ENCODE peak calls at places on chromosomes 2 and 18, in nine cellular contexts. B, K, I, L, J, O, A, Q and R are unnamed samples.

GRCh38 chr2:100214265-100214961 is 72.0 kb upstream of the AFF3 start:
- DNase-seq in B (no peak), K (no peak), I (no peak), L (no peak), J (no peak), O (no peak), A (no peak), Q (no peak), R (no peak)

GRCh38 chr2:44777542-44777941 is 164.0 kb upstream of the SIX3 start:
- DNase-seq in B (no peak), K (no peak), I (no peak), L (no peak), J (no peak), O (no peak), A (no peak), Q (no peak), R (no peak)

GRCh38 chr2:118430510-118431187 is 342.4 kb downstream of the INSIG2 start:
- DNase-seq in B (no peak), K (no peak), I (peak), L (no peak), J (no peak), O (no peak), A (no peak), Q (peak), R (no peak)

GRCh38 chr2:41151746-41152145 is 699.9 kb upstream of the SLC8A1 start:
- DNase-seq in B (no peak), K (no peak), I (no peak), L (no peak), J (no peak), O (no peak), A (no peak), Q (no peak), R (no peak)

GRCh38 chr2:30981101-30981500 is 157.1 kb downstream of the GALNT14 start:
- DNase-seq in B (no peak), K (no peak), I (no peak), L (no peak), J (no peak), O (no peak), A (no peak), Q (no peak), R (no peak)

GRCh38 chr2:44245068-44245861 is 30.0 kb upstream of the SLC3A1 start:
- DNase-seq in B (no peak), K (no peak), I (peak), L (no peak), J (no peak), O (no peak), A (no peak), Q (no peak), R (no peak)

GRCh38 chr18:54094474-54094873 is 130.0 kb downstream of the MBD2 start:
- DNase-seq in B (no peak), K (no peak), I (no peak), L (no peak), J (no peak), O (no peak), A (no peak), Q (no peak), R (no peak)

GRCh38 chr2:162118166-162119031 is 33.6 kb downstream of the GCG start:
- DNase-seq in B (no peak), K (no peak), I (no peak), L (no peak), J (no peak), O (no peak), A (no peak), Q (peak), R (no peak)

GRCh38 chr2:173986805-173987204 is 21.6 kb upstream of the SP3 start:
- DNase-seq in B (no peak), K (no peak), I (no peak), L (no peak), J (no peak), O (no peak), A (no peak), Q (no peak), R (no peak)

GRCh38 chr2:19073522-19073921 is 284.9 kb downstream of the OSR1 start:
- DNase-seq in B (no peak), K (peak), I (peak), L (no peak), J (no peak), O (no peak), A (no peak), Q (peak), R (peak)

GRCh38 chr2:88671786-88672427 is 19.6 kb upstream of the RPIA start:
- DNase-seq in B (peak), K (peak), I (peak), L (no peak), J (no peak), O (no peak), A (no peak), Q (peak), R (no peak)

GRCh38 chr2:206241767-206242166 is 32.7 kb upstream of the ZDBF2 start:
- DNase-seq in B (no peak), K (no peak), I (no peak), L (no peak), J (no peak), O (no peak), A (no peak), Q (no peak), R (no peak)

GRCh38 chr2:19812166-19812565 is 89.6 kb downstream of the TTC32 start:
- DNase-seq in B (no peak), K (no peak), I (no peak), L (no peak), J (no peak), O (no peak), A (no peak), Q (no peak), R (no peak)

GRCh38 chr2:133508546-133509165 is 59.6 kb downstream of the NCKAP5 start:
- DNase-seq in B (no peak), K (no peak), I (no peak), L (no peak), J (no peak), O (no peak), A (no peak), Q (no peak), R (no peak)

GRCh38 chr2:69493268-69493667 is 56.0 kb upstream of the NFU1 start:
- DNase-seq in B (no peak), K (no peak), I (peak), L (no peak), J (no peak), O (no peak), A (no peak), Q (no peak), R (no peak)

GRCh38 chr2:177265386-177265690 is 811 bp upstream of the NFE2L2 start:
- DNase-seq in B (no peak), K (no peak), I (peak), L (peak), J (no peak), O (peak), A (peak), Q (no peak), R (no peak)

GRCh38 chr2:1841903-1842791 is 97.8 kb upstream of the PXDN start:
- DNase-seq in B (no peak), K (no peak), I (no peak), L (no peak), J (no peak), O (no peak), A (no peak), Q (no peak), R (no peak)

GRCh38 chr2:64586883-64587481 is 62.9 kb downstream of the AFTPH start:
- DNase-seq in B (peak), K (peak), I (peak), L (no peak), J (no peak), O (no peak), A (no peak), Q (peak), R (no peak)

GRCh38 chr2:231398585-231398984 is 3.1 kb downstream of the B3GNT7 start:
- DNase-seq in B (no peak), K (no peak), I (no peak), L (no peak), J (no peak), O (no peak), A (no peak), Q (no peak), R (no peak)

GRCh38 chr18:5868218-5868904 is 27.0 kb downstream of the TMEM200C start:
- DNase-seq in B (peak), K (peak), I (peak), L (no peak), J (no peak), O (no peak), A (no peak), Q (peak), R (peak)

GRCh38 chr2:202378001-202378400 is 1.9 kb downstream of the BMPR2 start:
- DNase-seq in B (peak), K (no peak), I (peak), L (no peak), J (no peak), O (no peak), A (no peak), Q (no peak), R (no peak)

GRCh38 chr2:37798315-37799005 is 126.6 kb upstream of the RMDN2 start:
- DNase-seq in B (no peak), K (no peak), I (no peak), L (no peak), J (no peak), O (no peak), A (no peak), Q (no peak), R (no peak)

GRCh38 chr2:54924121-54924520 is 126.1 kb downstream of the RTN4 start:
- DNase-seq in B (no peak), K (no peak), I (no peak), L (no peak), J (no peak), O (no peak), A (no peak), Q (no peak), R (no peak)

GRCh38 chr2:241769819-241770184 is 6.8 kb upstream of the GAL3ST2 start:
- DNase-seq in B (no peak), K (no peak), I (no peak), L (no peak), J (no peak), O (no peak), A (no peak), Q (no peak), R (no peak)

GRCh38 chr2:231296401-231296800 is 98.0 kb downstream of the ARMC9 start:
- DNase-seq in B (no peak), K (no peak), I (no peak), L (no peak), J (no peak), O (no peak), A (no peak), Q (no peak), R (no peak)

GRCh38 chr2:238325694-238326093 is 5.4 kb downstream of the TRAF3IP1 start:
- DNase-seq in B (no peak), K (no peak), I (no peak), L (no peak), J (no peak), O (no peak), A (no peak), Q (no peak), R (no peak)

GRCh38 chr2:231710751-231711676 is 2.7 kb downstream of the PTMA start:
- DNase-seq in B (peak), K (no peak), I (peak), L (no peak), J (no peak), O (no peak), A (peak), Q (no peak), R (no peak)

GRCh38 chr2:9973691-9974090 is 22.2 kb downstream of the GRHL1 start:
- DNase-seq in B (no peak), K (no peak), I (no peak), L (no peak), J (no peak), O (no peak), A (no peak), Q (no peak), R (no peak)

GRCh38 chr2:55168221-55169154 is 63.6 kb downstream of the CLHC1 start:
- DNase-seq in B (peak), K (peak), I (peak), L (no peak), J (no peak), O (peak), A (no peak), Q (peak), R (no peak)

GRCh38 chr2:64273524-64274398 is 129.5 kb upstream of the PELI1 start:
- DNase-seq in B (peak), K (peak), I (peak), L (no peak), J (no peak), O (no peak), A (no peak), Q (peak), R (no peak)

GRCh38 chr18:2515908-2516625 is 55.2 kb downstream of the METTL4 start:
- DNase-seq in B (no peak), K (peak), I (peak), L (no peak), J (no peak), O (no peak), A (no peak), Q (peak), R (no peak)